ENCODE peak calls at places on chromosomes 5 and 9, in ten cellular contexts. L is neural progenitor cell; D is spleen; V is IMR-90; J is cardiac muscle cell; B is sigmoid colon; U is Peyer's patch; N is mucosa of descending colon; O is Caco-2; A is CD8-positive, alpha-beta memory T cell. Q is an unnamed sample. For H3K4me1, the result is how much of the 10 kb centered on the place peaks cover.

GRCh38 chr5:143568105-143568504 is 164.6 kb upstream of the NR3C1 start:
- DNase-seq in V (no peak), B (no peak), A (no peak), J (no peak), O (no peak), U (no peak), D (no peak), L (no peak), N (no peak), Q (no peak)

GRCh38 chr5:117645400-117645799 is 1070.8 kb upstream of the SEMA6A start:
- DNase-seq in U (no peak), A (no peak), V (no peak), B (no peak), D (no peak), J (no peak), L (no peak), N (no peak), O (no peak), Q (no peak)

GRCh38 chr5:159849437-159850191 is 66.7 kb upstream of the ADRA1B start:
- DNase-seq in N (no peak), O (no peak), J (peak), V (peak), A (no peak), B (peak), U (no peak), L (no peak), D (no peak), Q (no peak)

GRCh38 chr9:120859361-120859760 is 16.6 kb upstream of the PSMD5 start:
- DNase-seq in D (no peak), V (no peak), J (no peak), L (no peak), N (no peak), B (no peak), U (no peak), A (no peak), O (no peak), Q (no peak)

GRCh38 chr5:78806544-78806943 is 158.0 kb upstream of the LHFPL2 start:
- DNase-seq in N (no peak), B (no peak), L (no peak), D (no peak), A (no peak), U (no peak), J (peak), O (no peak), V (peak), Q (no peak)

GRCh38 chr9:127780126-127780885 is 1.8 kb upstream of the SH2D3C start:
- DNase-seq in J (no peak), N (no peak), B (no peak), O (no peak), V (no peak), L (peak), A (no peak), D (peak), U (no peak), Q (no peak)

GRCh38 chr5:163459465-163459887 is 426 bp downstream of the NUDCD2 start:
- DNase-seq in V (peak), A (no peak), L (no peak), D (no peak), J (no peak), U (no peak), B (no peak), N (no peak), O (no peak), Q (no peak)

GRCh38 chr5:116686438-116686837 is 111.8 kb upstream of the SEMA6A start:
- DNase-seq in V (no peak), N (no peak), O (no peak), B (no peak), D (no peak), A (no peak), L (no peak), J (no peak), U (no peak), Q (no peak)

GRCh38 chr5:149795360-149795759 is 65.2 kb downstream of the PPARGC1B start:
- DNase-seq in D (no peak), J (no peak), B (no peak), A (no peak), U (no peak), O (no peak), L (no peak), V (no peak), N (no peak), Q (no peak)

GRCh38 chr5:149796836-149797235 is 66.7 kb downstream of the PPARGC1B start:
- DNase-seq in D (no peak), A (no peak), O (no peak), V (no peak), J (no peak), N (no peak), U (no peak), L (no peak), B (no peak), Q (no peak)

GRCh38 chr5:149794338-149795023 is 64.4 kb downstream of the PPARGC1B start:
- DNase-seq in O (no peak), A (no peak), B (peak), V (no peak), L (no peak), J (no peak), U (no peak), N (no peak), D (no peak), Q (no peak)

GRCh38 chr5:149797897-149798296 is 67.8 kb downstream of the PPARGC1B start:
- DNase-seq in D (no peak), L (no peak), O (no peak), V (no peak), J (no peak), N (no peak), U (no peak), B (no peak), A (no peak), Q (no peak)

DNA sequence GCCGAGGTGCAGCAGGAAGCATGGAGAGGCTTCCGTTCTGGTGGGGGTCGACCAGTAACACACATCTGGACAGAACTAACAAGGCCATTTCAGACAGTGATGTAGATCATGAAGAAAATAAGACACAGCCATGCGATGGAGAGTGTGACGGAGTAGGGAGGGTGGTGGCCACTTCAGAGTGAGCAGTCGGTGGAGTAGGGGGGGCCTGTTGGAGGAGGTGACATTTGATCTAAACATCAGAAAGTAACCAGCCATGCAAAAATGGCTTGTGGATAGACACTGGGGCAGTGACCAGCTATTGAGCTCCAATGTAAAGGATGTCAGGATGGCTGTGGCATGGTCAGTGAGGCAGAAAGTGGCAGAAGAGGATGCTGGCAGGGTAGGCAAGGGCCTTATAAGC is 65.9 kb downstream of the PPARGC1B start:
- DNase-seq in L (no peak), N (no peak), O (no peak), D (no peak), U (no peak), V (peak), J (no peak), B (no peak), A (no peak), Q (no peak)
- H3K4me1 ChIP-seq in L (under half), N (half or more), O (under half), D (under half), U (under half), V (under half), J (under half), B (half or more), A (under half), Q (under half)

DNA sequence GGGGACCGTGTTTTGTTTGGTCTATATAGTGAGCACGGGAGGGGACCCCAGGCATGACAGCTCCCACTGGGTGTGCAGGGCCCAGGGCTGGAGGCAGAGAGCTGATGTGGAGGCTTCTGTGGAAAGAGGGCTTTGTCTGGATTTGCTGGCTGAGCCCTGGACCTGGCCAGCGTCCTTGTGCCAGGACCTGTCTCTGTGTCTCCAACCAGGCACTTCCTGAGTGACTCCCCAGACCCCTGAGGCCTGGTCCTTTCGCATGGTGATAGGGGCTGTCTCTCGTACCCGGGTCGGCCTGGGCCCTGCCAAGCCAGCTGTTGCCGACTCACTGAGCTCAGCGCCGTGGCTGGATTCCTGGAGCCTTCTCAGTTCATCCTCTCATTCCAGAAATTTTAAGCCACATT is 77.6 kb downstream of the ADAMTS2 start:
- DNase-seq in J (no peak), N (no peak), U (peak), V (no peak), O (no peak), L (no peak), A (no peak), D (peak), B (peak), Q (peak)
- H3K4me1 ChIP-seq in J (under half), N (under half), U (under half), V (half or more), O (under half), L (under half), A (under half), D (under half), B (under half), Q (under half)

DNA sequence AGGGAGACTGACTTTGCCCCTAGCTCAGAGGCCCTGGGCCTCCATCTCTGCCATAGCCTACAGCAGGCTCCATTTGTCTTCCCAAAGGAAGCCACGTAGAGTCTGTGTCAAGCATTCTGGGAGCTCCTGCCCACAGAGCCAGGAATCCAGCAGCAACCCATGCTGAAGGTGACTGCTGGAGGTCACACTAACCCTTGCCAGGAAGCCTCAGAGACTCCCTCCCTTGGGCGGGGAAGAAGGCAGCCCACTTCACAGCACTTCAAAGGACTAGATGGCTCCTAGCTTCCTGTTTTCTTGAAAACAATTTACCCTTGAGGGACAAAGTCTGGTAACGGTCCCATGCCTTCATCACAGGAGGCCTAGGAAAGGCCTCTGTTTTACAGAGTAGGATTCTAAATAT is 1.7 kb downstream of the CKMT2 start:
- DNase-seq in B (no peak), J (no peak), A (no peak), N (no peak), V (no peak), D (no peak), O (no peak), L (no peak), U (no peak), Q (no peak)
- H3K4me1 ChIP-seq in B (under half), J (half or more), A (under half), N (under half), V (under half), D (under half), O (under half), L (under half), U (under half), Q (under half)

DNA sequence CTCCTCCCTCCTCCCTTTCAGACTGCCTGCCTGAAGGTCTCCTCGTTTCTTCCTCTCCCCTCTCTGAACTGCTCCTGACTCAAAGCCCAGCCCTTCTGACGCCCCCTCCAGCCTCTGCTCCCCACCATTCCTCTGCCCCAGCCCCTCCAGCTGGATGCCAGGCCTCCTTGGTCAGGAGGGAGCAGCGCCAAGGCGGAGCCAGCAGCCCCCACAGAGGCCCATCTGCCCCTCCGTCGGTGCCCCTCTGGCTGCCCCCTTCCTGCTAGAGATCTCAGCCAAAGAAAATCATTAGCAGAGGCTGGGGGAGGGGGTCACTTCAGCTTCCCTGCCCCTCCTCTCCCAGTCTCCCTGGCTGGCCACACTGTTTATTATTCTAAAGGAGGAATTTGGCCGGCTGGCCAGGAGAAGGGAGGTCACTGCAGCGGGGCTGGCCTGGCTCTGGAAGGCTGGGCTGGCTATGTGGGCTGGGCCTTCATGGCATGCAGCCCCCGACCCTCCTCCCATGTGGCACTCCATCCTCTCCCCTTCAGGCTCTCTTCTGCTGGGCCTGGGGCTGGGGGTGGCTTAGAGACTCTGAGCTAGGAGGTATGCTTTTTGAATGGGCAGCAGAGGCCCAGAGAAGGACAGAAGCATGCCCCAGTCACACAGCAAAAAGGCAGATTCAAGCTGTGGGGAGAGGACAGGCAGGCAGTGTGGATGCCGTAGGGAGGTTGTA is 16.9 kb downstream of the PDGFRB start:
- DNase-seq in V (peak), O (peak), U (no peak), A (no peak), J (peak), N (no peak), D (no peak), B (no peak), L (peak), Q (no peak)
- H3K4me1 ChIP-seq in V (half or more), O (half or more), U (half or more), A (under half), J (under half), N (under half), D (under half), B (half or more), L (half or more), Q (under half)

GRCh38 chr5:137147346-137147745 is 351.8 kb downstream of the SPOCK1 start:
- DNase-seq in U (no peak), J (no peak), L (no peak), A (no peak), B (no peak), N (no peak), V (no peak), O (no peak), D (no peak), Q (no peak)

GRCh38 chr5:137148128-137148527 is 351.0 kb downstream of the SPOCK1 start:
- DNase-seq in V (no peak), U (no peak), O (no peak), J (no peak), D (no peak), A (no peak), N (no peak), L (no peak), B (no peak), Q (no peak)

GRCh38 chr5:137145726-137146125 is 353.4 kb downstream of the SPOCK1 start:
- DNase-seq in B (no peak), J (no peak), U (no peak), L (no peak), A (no peak), V (no peak), O (no peak), N (no peak), D (no peak), Q (no peak)

GRCh38 chr5:137144656-137145055 is 354.5 kb downstream of the SPOCK1 start:
- DNase-seq in A (no peak), U (no peak), L (no peak), D (no peak), J (no peak), O (no peak), N (no peak), B (no peak), V (no peak), Q (no peak)

DNA sequence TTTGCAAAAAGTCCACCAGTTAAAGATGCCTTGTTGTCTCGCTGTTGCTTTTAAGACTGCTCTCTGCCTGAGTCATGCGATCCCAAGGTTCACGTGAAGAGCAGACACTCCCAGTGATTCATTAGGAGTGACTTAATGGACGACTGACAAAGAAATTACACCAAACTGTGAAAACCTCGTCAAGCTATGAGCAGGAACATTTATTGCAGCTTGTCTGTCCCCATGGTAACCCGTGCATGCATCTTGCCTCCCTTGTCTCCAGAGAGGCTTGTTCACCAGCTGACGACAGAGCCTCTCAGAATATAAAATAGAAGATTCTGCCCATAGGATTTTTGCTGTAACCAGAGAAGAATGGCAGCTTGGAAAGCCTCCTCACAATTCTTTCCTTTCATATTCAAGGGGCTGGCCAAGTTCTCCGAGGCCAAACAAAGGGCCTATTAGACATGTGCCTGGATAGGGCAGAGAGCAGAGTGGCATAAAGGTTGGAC is 352.7 kb downstream of the SPOCK1 start:
- DNase-seq in L (no peak), O (no peak), V (peak), B (peak), N (no peak), A (no peak), J (peak), U (no peak), D (no peak), Q (peak)
- H3K4me1 ChIP-seq in L (under half), O (under half), V (under half), B (under half), N (under half), A (under half), J (under half), U (under half), D (under half), Q (under half)

GRCh38 chr9:84207443-84208032 is 133.0 kb downstream of the SLC28A3 start:
- DNase-seq in D (no peak), N (no peak), O (no peak), L (no peak), A (no peak), U (no peak), J (peak), V (no peak), B (no peak), Q (no peak)

GRCh38 chr9:84216151-84216550 is 124.4 kb downstream of the SLC28A3 start:
- DNase-seq in U (no peak), A (no peak), B (no peak), D (no peak), L (no peak), O (no peak), V (peak), J (no peak), N (no peak), Q (no peak)

GRCh38 chr9:84212982-84213381 is 127.6 kb downstream of the SLC28A3 start:
- DNase-seq in N (no peak), A (no peak), O (no peak), J (no peak), U (no peak), L (no peak), D (no peak), V (no peak), B (no peak), Q (no peak)

GRCh38 chr9:84206801-84207200 is 133.8 kb downstream of the SLC28A3 start:
- DNase-seq in L (peak), N (no peak), O (no peak), A (no peak), J (no peak), U (no peak), D (no peak), V (no peak), B (no peak), Q (no peak)

DNA sequence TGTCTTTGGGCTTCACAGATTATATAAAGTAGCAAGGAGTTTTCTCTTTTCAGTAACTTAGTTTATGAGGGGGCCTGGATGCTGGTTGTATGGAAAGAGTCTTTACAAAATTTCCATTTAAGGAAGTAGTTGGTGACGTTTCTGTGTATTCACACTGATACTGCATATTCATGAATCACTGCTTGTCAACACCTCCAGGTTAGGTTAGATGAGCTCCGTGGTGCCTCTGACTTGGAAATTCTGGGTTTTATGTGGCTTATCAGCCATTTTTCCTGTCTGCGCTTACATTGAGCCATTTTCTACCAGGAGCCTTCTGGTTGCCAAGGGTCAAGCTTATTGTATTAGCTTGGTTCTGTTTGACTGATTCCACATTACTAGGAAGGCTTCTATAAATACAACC is 128.3 kb downstream of the SLC28A3 start:
- DNase-seq in N (no peak), D (no peak), L (no peak), A (no peak), J (peak), V (no peak), B (no peak), O (no peak), U (no peak), Q (no peak)
- H3K4me1 ChIP-seq in N (under half), D (under half), L (under half), A (under half), J (under half), V (under half), B (under half), O (under half), U (under half), Q (under half)

Q was measured in HAP-1.